ENCODE peak calls at places on chromosomes 6 and 20, in ten cellular contexts. R is transverse colon, X is IMR-90, B is testis, E is neural progenitor cell, C is tibial artery, H is keratinocyte, A is cardiac muscle cell, I is aorta, M is K562. N is an unnamed sample.

GRCh38 chr6:101397199-101397598 is 3.7 kb downstream of the GRIK2 start:
- DNase-seq in R (no peak), X (peak; percentile 70), B (no peak), E (peak; percentile 67), C (no peak), H (no peak), A (no peak), I (no peak), M (no peak), N (peak; percentile 20)

GRCh38 chr20:47250360-47250759 is 106.1 kb downstream of the ZMYND8 start:
- DNase-seq in R (no peak), X (no peak), B (no peak), E (no peak), C (no peak), H (no peak), A (no peak), I (no peak), M (no peak), N (no peak)

GRCh38 chr6:6654599-6655575 is 66.4 kb downstream of the LY86 start:
- DNase-seq in R (no peak), X (no peak), B (no peak), E (no peak), C (peak; percentile 37), H (no peak), A (no peak), I (peak; percentile 70), M (no peak), N (no peak)

GRCh38 chr6:2448826-2449571 is 203.6 kb upstream of the GMDS start:
- DNase-seq in R (peak; percentile 43), X (peak; percentile 89), B (peak; percentile 48), E (peak; percentile 82), C (peak; percentile 40), H (peak; percentile 15), A (peak; percentile 72), I (no peak), M (peak; percentile 49), N (peak; percentile 82)

GRCh38 chr6:19472850-19473249 is 364.3 kb upstream of the ID4 start:
- DNase-seq in R (no peak), X (no peak), B (no peak), E (peak; percentile 15), C (no peak), H (no peak), A (no peak), I (no peak), M (peak; percentile 24), N (no peak)

GRCh38 chr6:13177617-13178506 is 150.5 kb downstream of the TBC1D7 start:
- DNase-seq in R (no peak), X (no peak), B (no peak), E (no peak), C (no peak), H (no peak), A (no peak), I (no peak), M (no peak), N (peak; percentile 2)

GRCh38 chr20:14865169-14865568 is 527.8 kb upstream of the FLRT3 start:
- DNase-seq in R (no peak), X (no peak), B (no peak), E (no peak), C (no peak), H (no peak), A (no peak), I (no peak), M (no peak), N (peak; percentile 19)

GRCh38 chr6:80348263-80348662 is 241.8 kb downstream of the BCKDHB start:
- DNase-seq in R (no peak), X (peak; percentile 51), B (no peak), E (no peak), C (no peak), H (no peak), A (no peak), I (no peak), M (no peak), N (no peak)

GRCh38 chr20:50029697-50030428 is 47.1 kb downstream of the SNAI1 start:
- DNase-seq in R (peak; percentile 17), X (peak; percentile 95), B (no peak), E (no peak), C (peak; percentile 78), H (no peak), A (no peak), I (peak; percentile 92), M (peak; percentile 82), N (peak; percentile 50)

GRCh38 chr6:166559662-166560061 is 26.8 kb downstream of the RAMACL start:
- DNase-seq in R (no peak), X (no peak), B (no peak), E (no peak), C (no peak), H (no peak), A (no peak), I (no peak), M (no peak), N (no peak)
- H3K4me1 ChIP-seq in R (peaks cover 7% of the 10 kb centered on the region), X (peaks cover 11% of the 10 kb centered on the region), B (peaks cover 4% of the 10 kb centered on the region), E (peaks cover 11% of the 10 kb centered on the region), C (no peaks in the 10 kb centered on the region), H (peaks cover 25% of the 10 kb centered on the region), A (no peaks in the 10 kb centered on the region), I (no peaks in the 10 kb centered on the region), M (no peaks in the 10 kb centered on the region), N (peaks cover 7% of the 10 kb centered on the region)

GRCh38 chr6:106751501-106752252 is 122.3 kb downstream of the QRSL1 start:
- DNase-seq in R (peak; percentile 51), X (peak; percentile 8), B (no peak), E (no peak), C (no peak), H (peak; percentile 99), A (no peak), I (no peak), M (no peak), N (peak; percentile 34)

GRCh38 chr6:106750146-106750900 is 120.9 kb downstream of the QRSL1 start:
- DNase-seq in R (no peak), X (no peak), B (no peak), E (no peak), C (no peak), H (no peak), A (no peak), I (no peak), M (no peak), N (no peak)

GRCh38 chr6:106749611-106750010 is 120.2 kb downstream of the QRSL1 start:
- DNase-seq in R (no peak), X (peak; percentile 30), B (no peak), E (no peak), C (no peak), H (peak; percentile 69), A (no peak), I (no peak), M (no peak), N (peak; percentile 41)

GRCh38 chr6:106754215-106754614 is 124.8 kb downstream of the QRSL1 start:
- DNase-seq in R (no peak), X (no peak), B (no peak), E (no peak), C (no peak), H (no peak), A (no peak), I (no peak), M (no peak), N (no peak)

GRCh38 chr6:106752641-106753040 is 123.3 kb downstream of the QRSL1 start:
- DNase-seq in R (no peak), X (no peak), B (no peak), E (no peak), C (no peak), H (no peak), A (no peak), I (no peak), M (no peak), N (no peak)
- H3K4me1 ChIP-seq in R (peaks cover 6% of the 10 kb centered on the region), X (no peaks in the 10 kb centered on the region), B (no peaks in the 10 kb centered on the region), E (peaks cover 17% of the 10 kb centered on the region), C (no peaks in the 10 kb centered on the region), H (peaks cover 39% of the 10 kb centered on the region), A (peaks cover 4% of the 10 kb centered on the region), I (no peaks in the 10 kb centered on the region), M (peaks cover 9% of the 10 kb centered on the region), N (peaks cover 25% of the 10 kb centered on the region)

GRCh38 chr6:157839606-157840005 is 16.6 kb downstream of the SNX9 start:
- DNase-seq in R (no peak), X (no peak), B (no peak), E (no peak), C (no peak), H (no peak), A (no peak), I (no peak), M (no peak), N (no peak)

GRCh38 chr6:157838718-157839430 is 15.8 kb downstream of the SNX9 start:
- DNase-seq in R (no peak), X (no peak), B (no peak), E (no peak), C (no peak), H (no peak), A (no peak), I (no peak), M (no peak), N (no peak)

GRCh38 chr6:157840776-157841175 is 17.7 kb downstream of the SNX9 start:
- DNase-seq in R (no peak), X (peak; percentile 84), B (no peak), E (no peak), C (no peak), H (no peak), A (no peak), I (no peak), M (no peak), N (no peak)

GRCh38 chr6:157841211-157841840 is 18.3 kb downstream of the SNX9 start:
- DNase-seq in R (peak; percentile 41), X (no peak), B (no peak), E (no peak), C (no peak), H (no peak), A (no peak), I (no peak), M (peak; percentile 52), N (no peak)

GRCh38 chr6:157840261-157840660 is 17.2 kb downstream of the SNX9 start:
- DNase-seq in R (no peak), X (no peak), B (no peak), E (no peak), C (no peak), H (no peak), A (no peak), I (no peak), M (no peak), N (no peak)
- H3K4me1 ChIP-seq in R (peaks cover 7% of the 10 kb centered on the region), X (peaks cover 19% of the 10 kb centered on the region), B (no peaks in the 10 kb centered on the region), E (peaks cover 17% of the 10 kb centered on the region), C (peaks cover 8% of the 10 kb centered on the region), H (peaks cover 71% of the 10 kb centered on the region), A (peaks cover 4% of the 10 kb centered on the region), I (peaks cover 14% of the 10 kb centered on the region), M (peaks cover 51% of the 10 kb centered on the region), N (peaks cover 10% of the 10 kb centered on the region)

GRCh38 chr20:32360333-32360634 is 2.2 kb downstream of the ASXL1 start:
- DNase-seq in R (no peak), X (no peak), B (no peak), E (no peak), C (no peak), H (no peak), A (no peak), I (no peak), M (no peak), N (no peak)

GRCh38 chr20:32359633-32360332 is 1.7 kb downstream of the ASXL1 start:
- DNase-seq in R (no peak), X (peak; percentile 31), B (no peak), E (peak; percentile 42), C (no peak), H (no peak), A (no peak), I (no peak), M (no peak), N (no peak)

GRCh38 chr20:32357869-32358631 is at the start of gene ASXL1:
- DNase-seq in R (peak; percentile 97), X (peak; percentile 95), B (peak; percentile 97), E (peak; percentile 99), C (peak; percentile 94), H (peak; percentile 62), A (peak; percentile 99), I (peak; percentile 99), M (peak; percentile 93), N (peak; percentile 100)

GRCh38 chr20:32358632-32358882 is 426 bp downstream of the ASXL1 start:
- DNase-seq in R (no peak), X (no peak), B (no peak), E (no peak), C (no peak), H (no peak), A (no peak), I (no peak), M (no peak), N (no peak)

GRCh38 chr20:32358883-32359632 is 927 bp downstream of the ASXL1 start:
- DNase-seq in R (peak; percentile 84), X (peak; percentile 51), B (peak; percentile 88), E (peak; percentile 93), C (peak; percentile 81), H (no peak), A (peak; percentile 85), I (peak; percentile 84), M (peak; percentile 92), N (peak; percentile 82)
- H3K4me1 ChIP-seq in R (peaks cover 41% of the 10 kb centered on the region), X (peaks cover 5% of the 10 kb centered on the region), B (peaks cover 18% of the 10 kb centered on the region), E (peaks cover 6% of the 10 kb centered on the region), C (peaks cover 24% of the 10 kb centered on the region), H (peaks cover 34% of the 10 kb centered on the region), A (peaks cover 22% of the 10 kb centered on the region), I (no peaks in the 10 kb centered on the region), M (peaks cover 33% of the 10 kb centered on the region), N (peaks cover 19% of the 10 kb centered on the region)

N was measured in SJCRH30.